ENCODE peak calls at places on chromosomes 11 and 22, in eight cellular contexts. M, J, E, W, Y, U, D and Z are unnamed samples.

GRCh38 chr11:116791002-116791812 is 472 bp downstream of the APOA5 start:
- DNase-seq in D (peak; percentile 89), U (peak; percentile 40), W (peak; percentile 91), M (peak; percentile 65), Y (peak; percentile 92), J (peak; percentile 49), E (peak; percentile 56), Z (peak; percentile 64)

GRCh38 chr11:17700991-17701390 is 18.4 kb upstream of the MYOD1 start:
- DNase-seq in U (no peak), J (no peak), W (no peak), D (no peak), M (no peak), Y (no peak), E (no peak), Z (no peak)

GRCh38 chr11:36449566-36450390 is 60.3 kb downstream of the TRAF6 start:
- DNase-seq in D (no peak), E (no peak), Y (no peak), M (no peak), W (peak; percentile 5), J (no peak), U (no peak), Z (no peak)

GRCh38 chr11:92681606-92682005 is 287.8 kb upstream of the MTNR1B start:
- DNase-seq in J (no peak), U (no peak), Y (no peak), M (no peak), D (no peak), W (no peak), E (no peak), Z (no peak)

GRCh38 chr11:33375688-33376311 is 118.6 kb downstream of the HIPK3 start:
- DNase-seq in J (no peak), W (peak; percentile 41), Y (peak; percentile 58), E (no peak), M (peak; percentile 13), D (no peak), U (peak; percentile 10), Z (no peak)

GRCh38 chr22:23180301-23180892 is at the start of gene BCR:
- DNase-seq in D (peak; percentile 86), E (peak; percentile 56), U (peak; percentile 59), W (no peak), Y (peak; percentile 89), M (peak; percentile 69), J (peak; percentile 42), Z (no peak)

GRCh38 chr22:44931077-44931540 is 78.7 kb downstream of the PHF21B start:
- DNase-seq in J (no peak), W (no peak), D (peak; percentile 32), M (no peak), Y (no peak), U (no peak), E (no peak), Z (peak; percentile 21)

GRCh38 chr11:45180158-45180887 is 33.9 kb downstream of the PRDM11 start:
- DNase-seq in J (peak; percentile 60), E (peak; percentile 26), Y (peak; percentile 87), W (peak; percentile 67), U (peak; percentile 78), D (no peak), M (peak; percentile 40), Z (no peak)

GRCh38 chr11:105100206-105100605 is 39.4 kb downstream of the CARD18 start:
- DNase-seq in W (peak; percentile 28), Y (no peak), U (no peak), D (no peak), E (no peak), M (peak; percentile 51), J (no peak), Z (peak; percentile 61)

GRCh38 chr11:126432065-126432461 is 76.6 kb downstream of the ST3GAL4 start:
- DNase-seq in W (no peak), U (no peak), J (no peak), D (no peak), Y (no peak), M (no peak), E (no peak), Z (no peak)

GRCh38 chr11:111729441-111729840 is 36.7 kb downstream of the PPP2R1B start:
- DNase-seq in D (no peak), M (peak; percentile 78), J (no peak), E (no peak), Y (no peak), W (no peak), U (no peak), Z (no peak)

GRCh38 chr22:26442086-26442756 is 13.2 kb downstream of the ASPHD2 start:
- DNase-seq in W (peak; percentile 64), D (no peak), M (no peak), E (no peak), J (no peak), U (no peak), Y (no peak), Z (no peak)

DNA sequence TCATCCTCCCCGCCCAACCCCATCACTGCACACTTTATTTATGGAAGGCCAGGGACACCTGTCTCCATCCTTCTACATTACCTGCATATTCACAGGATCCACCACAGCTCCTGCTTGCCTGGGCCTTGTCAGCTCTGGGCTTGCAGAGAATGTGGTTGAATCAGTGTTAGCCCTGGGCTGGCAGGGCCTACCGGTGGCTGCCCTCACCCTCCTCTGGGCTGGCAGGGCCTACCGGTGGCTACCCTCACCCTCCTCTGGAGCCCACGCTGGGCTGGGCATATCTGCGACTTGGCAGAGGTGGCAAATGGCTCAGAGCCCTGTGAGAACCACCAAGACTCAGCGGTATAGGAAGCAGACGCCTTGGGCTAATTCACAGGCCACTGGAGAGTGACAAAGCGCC is 300.9 kb downstream of the NTM start:
- DNase-seq in D (no peak), U (no peak), E (no peak), M (no peak), J (no peak), W (no peak), Y (no peak), Z (no peak)
- TF ChIP-seq CTCF in D (no peak), U (no peak), E (no peak), M (no peak), J (no peak), W (no peak), Y (no peak), Z (no peak)

GRCh38 chr11:14042686-14043440 is 80.3 kb downstream of the SPON1 start:
- DNase-seq in U (no peak), D (no peak), W (no peak), M (no peak), J (no peak), Y (no peak), E (no peak), Z (no peak)

GRCh38 chr11:14036495-14036894 is 74.0 kb downstream of the SPON1 start:
- DNase-seq in Y (no peak), J (no peak), D (no peak), M (no peak), U (peak; percentile 42), W (no peak), E (no peak), Z (no peak)

GRCh38 chr11:14041565-14041964 is 79.0 kb downstream of the SPON1 start:
- DNase-seq in W (no peak), J (no peak), E (no peak), D (no peak), Y (no peak), U (no peak), M (no peak), Z (no peak)

GRCh38 chr11:14045417-14045816 is 82.9 kb downstream of the SPON1 start:
- DNase-seq in E (no peak), U (no peak), J (no peak), M (no peak), D (no peak), Y (no peak), W (no peak), Z (no peak)

DNA sequence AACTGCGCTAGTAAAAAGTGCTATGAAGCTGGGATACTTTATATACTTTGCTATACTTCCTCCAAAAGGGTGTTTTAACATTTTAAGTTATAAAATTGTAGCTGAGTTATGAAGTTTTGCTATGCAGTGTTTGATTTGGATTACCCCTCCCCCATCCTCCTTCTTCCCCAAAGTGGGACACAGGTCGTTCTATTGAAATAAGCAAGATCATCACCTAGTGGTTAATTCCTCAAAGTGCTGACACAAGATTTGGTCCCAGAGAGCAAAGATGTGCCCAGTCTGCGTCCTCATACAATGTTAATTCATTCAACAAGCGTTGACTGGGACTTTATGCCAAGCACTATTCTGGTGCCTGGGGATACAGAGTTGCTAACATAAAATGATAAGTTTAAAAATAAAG is 78.5 kb downstream of the SPON1 start:
- DNase-seq in E (no peak), J (peak; percentile 17), W (no peak), M (no peak), U (peak; percentile 16), Y (no peak), D (no peak), Z (no peak)
- TF ChIP-seq CTCF in E (no peak), J (peak; percentile 29), W (peak; percentile 68), M (no peak), U (no peak), Y (no peak), D (no peak), Z (no peak)

GRCh38 chr11:106234794-106235193 is 157.3 kb downstream of the AASDHPPT start:
- DNase-seq in W (no peak), E (no peak), U (no peak), M (no peak), D (no peak), J (no peak), Y (no peak), Z (no peak)
- TF ChIP-seq CTCF in W (no peak), E (no peak), U (no peak), M (no peak), D (no peak), J (no peak), Y (no peak), Z (no peak)

GRCh38 chr11:72319261-72319660 is 75.3 kb upstream of the PHOX2A start:
- DNase-seq in W (no peak), E (no peak), M (no peak), D (no peak), J (no peak), U (no peak), Y (no peak), Z (no peak)

GRCh38 chr11:72317982-72318381 is 74.0 kb upstream of the PHOX2A start:
- DNase-seq in U (no peak), E (no peak), J (no peak), Y (no peak), M (no peak), W (no peak), D (no peak), Z (no peak)

GRCh38 chr11:72326151-72326842 is 82.3 kb upstream of the PHOX2A start:
- DNase-seq in W (no peak), U (no peak), E (no peak), M (no peak), Y (no peak), D (no peak), J (peak; percentile 21), Z (no peak)

GRCh38 chr11:72316984-72317383 is 73.0 kb upstream of the PHOX2A start:
- DNase-seq in Y (no peak), D (no peak), W (no peak), J (no peak), M (no peak), U (no peak), E (no peak), Z (no peak)

DNA sequence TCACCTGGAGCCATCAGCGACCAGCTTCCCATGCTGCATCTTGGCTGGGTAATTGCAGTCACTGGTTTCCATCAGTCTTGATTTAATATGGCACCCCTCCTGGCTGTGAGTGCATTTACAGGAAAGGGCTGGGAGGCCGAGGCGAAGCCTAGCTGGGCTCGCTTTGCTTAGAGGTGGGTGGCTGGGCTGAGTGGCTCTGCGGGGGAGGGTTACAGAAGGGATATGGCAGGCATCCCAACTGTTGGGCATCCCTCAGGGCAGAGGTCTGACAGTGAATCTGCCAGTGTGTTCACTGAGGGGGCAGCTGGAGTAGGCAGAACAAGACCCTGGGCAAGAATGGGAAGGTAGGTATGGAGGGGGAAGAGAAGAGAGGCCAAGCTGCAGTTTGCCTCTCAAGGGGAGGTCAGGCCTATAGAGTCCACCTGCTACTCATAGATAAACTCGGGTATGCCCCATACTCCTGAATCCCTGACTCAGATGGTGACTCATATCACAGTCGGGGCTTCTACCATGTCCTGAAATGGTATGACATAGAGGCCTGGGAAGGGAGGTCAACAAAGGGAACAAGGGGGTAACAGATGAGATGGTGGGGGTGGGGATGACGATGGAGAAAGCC is 77.5 kb upstream of the PHOX2A start:
- DNase-seq in D (no peak), M (peak; percentile 45), E (no peak), J (peak; percentile 28), U (peak; percentile 25), Y (no peak), W (no peak), Z (no peak)
- TF ChIP-seq CTCF in D (no peak), M (no peak), E (no peak), J (no peak), U (no peak), Y (no peak), W (no peak), Z (no peak)